ENCODE peak calls at places on chromosomes 11 and 22, in eight cellular contexts. One of them, this sample, is unnamed. For H3K4me1, the result is how much of the 10 kb centered on the place peaks cover.

GRCh38 chr22:37561209-37562048 is 1.1 kb downstream of the CDC42EP1 start:
- DNase-seq in fibroblast of lung: peak
- DNase-seq in A549: peak
- DNase-seq in heart right ventricle: peak
- DNase-seq in HepG2: peak
- DNase-seq in uterus: peak
- DNase-seq in vagina: no peak
- DNase-seq in cardiac muscle cell: peak
- DNase-seq in this sample: peak

GRCh38 chr11:117481885-117482284 is 154.2 kb downstream of the CEP164 start:
- DNase-seq in fibroblast of lung: no peak
- DNase-seq in A549: no peak
- DNase-seq in heart right ventricle: no peak
- DNase-seq in HepG2: no peak
- DNase-seq in uterus: no peak
- DNase-seq in vagina: no peak
- DNase-seq in cardiac muscle cell: no peak
- DNase-seq in this sample: no peak

GRCh38 chr22:32686354-32686753 is 115.2 kb upstream of the TIMP3 start:
- DNase-seq in fibroblast of lung: no peak
- DNase-seq in A549: no peak
- DNase-seq in heart right ventricle: no peak
- DNase-seq in HepG2: no peak
- DNase-seq in uterus: no peak
- DNase-seq in vagina: no peak
- DNase-seq in cardiac muscle cell: peak
- DNase-seq in this sample: no peak

GRCh38 chr11:88231894-88232482 is 56.7 kb upstream of the RAB38 start:
- DNase-seq in fibroblast of lung: peak
- DNase-seq in A549: peak
- DNase-seq in heart right ventricle: no peak
- DNase-seq in HepG2: peak
- DNase-seq in uterus: no peak
- DNase-seq in vagina: no peak
- DNase-seq in cardiac muscle cell: peak
- DNase-seq in this sample: peak

GRCh38 chr11:76166314-76166713 is 40.0 kb downstream of the WNT11 start:
- DNase-seq in fibroblast of lung: no peak
- DNase-seq in A549: no peak
- DNase-seq in heart right ventricle: no peak
- DNase-seq in HepG2: no peak
- DNase-seq in uterus: no peak
- DNase-seq in vagina: no peak
- DNase-seq in cardiac muscle cell: no peak
- DNase-seq in this sample: no peak

GRCh38 chr11:134731562-134731961 is 319.5 kb upstream of the B3GAT1 start:
- DNase-seq in fibroblast of lung: no peak
- DNase-seq in A549: no peak
- DNase-seq in heart right ventricle: no peak
- DNase-seq in HepG2: no peak
- DNase-seq in uterus: no peak
- DNase-seq in vagina: no peak
- DNase-seq in cardiac muscle cell: no peak
- DNase-seq in this sample: no peak

GRCh38 chr11:5690216-5690615 is 626 bp downstream of the TRIM22 start:
- DNase-seq in fibroblast of lung: peak
- DNase-seq in A549: no peak
- DNase-seq in heart right ventricle: no peak
- DNase-seq in HepG2: no peak
- DNase-seq in uterus: no peak
- DNase-seq in vagina: no peak
- DNase-seq in cardiac muscle cell: peak
- DNase-seq in this sample: no peak

GRCh38 chr11:67332081-67332691 is 21.2 kb downstream of the POLD4 start:
- DNase-seq in fibroblast of lung: no peak
- DNase-seq in A549: no peak
- DNase-seq in heart right ventricle: no peak
- DNase-seq in HepG2: no peak
- DNase-seq in uterus: no peak
- DNase-seq in vagina: no peak
- DNase-seq in cardiac muscle cell: no peak
- DNase-seq in this sample: no peak

GRCh38 chr22:47174096-47174495 is 411.6 kb downstream of the TBC1D22A start:
- DNase-seq in fibroblast of lung: no peak
- DNase-seq in A549: no peak
- DNase-seq in heart right ventricle: no peak
- DNase-seq in HepG2: no peak
- DNase-seq in uterus: peak
- DNase-seq in vagina: no peak
- DNase-seq in cardiac muscle cell: no peak
- DNase-seq in this sample: no peak

GRCh38 chr11:35193767-35194166 is 54.8 kb downstream of the CD44 start:
- DNase-seq in fibroblast of lung: no peak
- DNase-seq in A549: no peak
- DNase-seq in heart right ventricle: no peak
- DNase-seq in HepG2: no peak
- DNase-seq in uterus: no peak
- DNase-seq in vagina: no peak
- DNase-seq in cardiac muscle cell: no peak
- DNase-seq in this sample: peak
- H3K4me1 ChIP-seq in fibroblast of lung: under half
- H3K4me1 ChIP-seq in A549: under half
- H3K4me1 ChIP-seq in heart right ventricle: under half
- H3K4me1 ChIP-seq in HepG2: under half
- H3K4me1 ChIP-seq in uterus: under half
- H3K4me1 ChIP-seq in vagina: under half
- H3K4me1 ChIP-seq in cardiac muscle cell: half or more
- H3K4me1 ChIP-seq in this sample: half or more

DNA sequence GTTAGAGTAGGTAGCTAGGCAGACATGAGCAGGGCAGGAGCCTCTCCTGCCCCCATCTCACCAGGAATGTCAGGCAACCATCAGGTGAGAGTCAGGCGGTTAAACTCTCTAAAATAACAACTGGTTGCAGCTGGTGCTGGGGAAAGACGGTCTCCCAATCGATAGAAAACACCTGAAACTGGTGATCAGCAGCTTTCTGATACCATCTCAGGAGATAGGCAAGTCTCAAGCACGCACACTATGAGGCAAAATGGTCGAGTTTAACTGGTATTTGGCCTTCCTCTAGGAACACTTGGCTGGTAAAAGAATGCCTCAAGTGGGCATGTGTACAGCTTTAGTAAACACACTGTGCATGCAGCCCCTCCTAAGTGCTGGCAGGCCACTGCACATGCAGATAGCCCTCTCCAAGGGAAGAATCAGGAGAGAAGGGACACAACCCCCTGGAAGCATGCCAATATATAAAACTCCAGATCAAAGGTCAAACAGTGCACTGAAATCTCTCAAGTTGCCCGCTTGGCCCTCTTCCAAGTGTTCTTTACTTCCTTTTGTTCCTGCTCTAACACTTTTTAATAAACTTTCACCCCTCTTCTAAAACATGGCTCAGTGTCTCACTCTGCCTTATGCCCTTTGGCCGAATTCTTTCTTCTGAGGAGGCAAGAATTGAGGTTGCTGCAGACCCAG is 88.7 kb downstream of the USP35 start:
- DNase-seq in fibroblast of lung: peak
- DNase-seq in A549: no peak
- DNase-seq in heart right ventricle: no peak
- DNase-seq in HepG2: peak
- DNase-seq in uterus: no peak
- DNase-seq in vagina: no peak
- DNase-seq in cardiac muscle cell: no peak
- DNase-seq in this sample: no peak
- H3K4me1 ChIP-seq in fibroblast of lung: under half
- H3K4me1 ChIP-seq in A549: under half
- H3K4me1 ChIP-seq in heart right ventricle: under half
- H3K4me1 ChIP-seq in HepG2: under half
- H3K4me1 ChIP-seq in uterus: under half
- H3K4me1 ChIP-seq in vagina: under half
- H3K4me1 ChIP-seq in cardiac muscle cell: under half
- H3K4me1 ChIP-seq in this sample: under half

DNA sequence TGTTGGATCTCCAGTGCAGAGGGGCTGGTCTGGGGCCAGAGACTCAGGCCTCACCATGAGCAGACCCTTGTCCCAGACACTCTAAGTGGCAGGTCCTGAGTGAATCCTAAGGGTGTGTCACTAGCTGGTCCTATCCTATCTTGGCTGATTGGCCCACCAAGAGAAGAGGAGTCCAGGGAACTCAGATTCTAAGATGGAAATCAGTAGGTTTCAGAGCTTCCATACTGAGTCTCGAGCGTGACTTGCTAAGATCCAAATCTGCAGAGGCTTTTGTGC is 10.9 kb downstream of the POU2AF1 start:
- DNase-seq in fibroblast of lung: no peak
- DNase-seq in A549: no peak
- DNase-seq in heart right ventricle: no peak
- DNase-seq in HepG2: no peak
- DNase-seq in uterus: no peak
- DNase-seq in vagina: no peak
- DNase-seq in cardiac muscle cell: no peak
- DNase-seq in this sample: no peak
- H3K4me1 ChIP-seq in fibroblast of lung: under half
- H3K4me1 ChIP-seq in A549: under half
- H3K4me1 ChIP-seq in heart right ventricle: under half
- H3K4me1 ChIP-seq in HepG2: half or more
- H3K4me1 ChIP-seq in uterus: under half
- H3K4me1 ChIP-seq in vagina: under half
- H3K4me1 ChIP-seq in cardiac muscle cell: under half
- H3K4me1 ChIP-seq in this sample: under half

GRCh38 chr11:61754534-61755482 is 2.4 kb downstream of the MYRF start:
- DNase-seq in fibroblast of lung: peak
- DNase-seq in A549: no peak
- DNase-seq in heart right ventricle: no peak
- DNase-seq in HepG2: no peak
- DNase-seq in uterus: peak
- DNase-seq in vagina: no peak
- DNase-seq in cardiac muscle cell: peak
- DNase-seq in this sample: no peak
- H3K4me1 ChIP-seq in fibroblast of lung: under half
- H3K4me1 ChIP-seq in A549: half or more
- H3K4me1 ChIP-seq in heart right ventricle: under half
- H3K4me1 ChIP-seq in HepG2: half or more
- H3K4me1 ChIP-seq in uterus: under half
- H3K4me1 ChIP-seq in vagina: under half
- H3K4me1 ChIP-seq in cardiac muscle cell: under half
- H3K4me1 ChIP-seq in this sample: under half

GRCh38 chr11:61830318-61831105 is 2.4 kb downstream of the FADS2 start:
- DNase-seq in fibroblast of lung: no peak
- DNase-seq in A549: no peak
- DNase-seq in heart right ventricle: no peak
- DNase-seq in HepG2: no peak
- DNase-seq in uterus: peak
- DNase-seq in vagina: no peak
- DNase-seq in cardiac muscle cell: peak
- DNase-seq in this sample: no peak
- H3K4me1 ChIP-seq in fibroblast of lung: under half
- H3K4me1 ChIP-seq in A549: half or more
- H3K4me1 ChIP-seq in heart right ventricle: under half
- H3K4me1 ChIP-seq in HepG2: under half
- H3K4me1 ChIP-seq in uterus: under half
- H3K4me1 ChIP-seq in vagina: half or more
- H3K4me1 ChIP-seq in cardiac muscle cell: under half
- H3K4me1 ChIP-seq in this sample: under half

GRCh38 chr11:66072518-66072917 is 2.4 kb downstream of the PACS1 start:
- DNase-seq in fibroblast of lung: no peak
- DNase-seq in A549: no peak
- DNase-seq in heart right ventricle: no peak
- DNase-seq in HepG2: no peak
- DNase-seq in uterus: no peak
- DNase-seq in vagina: no peak
- DNase-seq in cardiac muscle cell: no peak
- DNase-seq in this sample: no peak

GRCh38 chr11:66070604-66071325 is 693 bp downstream of the PACS1 start:
- DNase-seq in fibroblast of lung: peak
- DNase-seq in A549: peak
- DNase-seq in heart right ventricle: peak
- DNase-seq in HepG2: no peak
- DNase-seq in uterus: peak
- DNase-seq in vagina: no peak
- DNase-seq in cardiac muscle cell: peak
- DNase-seq in this sample: no peak

GRCh38 chr11:66073669-66074068 is 3.6 kb downstream of the PACS1 start:
- DNase-seq in fibroblast of lung: no peak
- DNase-seq in A549: no peak
- DNase-seq in heart right ventricle: no peak
- DNase-seq in HepG2: no peak
- DNase-seq in uterus: no peak
- DNase-seq in vagina: no peak
- DNase-seq in cardiac muscle cell: no peak
- DNase-seq in this sample: no peak

GRCh38 chr11:66069715-66070603 is at the start of gene PACS1:
- DNase-seq in fibroblast of lung: peak
- DNase-seq in A549: peak
- DNase-seq in heart right ventricle: peak
- DNase-seq in HepG2: peak
- DNase-seq in uterus: peak
- DNase-seq in vagina: no peak
- DNase-seq in cardiac muscle cell: peak
- DNase-seq in this sample: peak

GRCh38 chr11:66071326-66071870 is 1.3 kb downstream of the PACS1 start:
- DNase-seq in fibroblast of lung: no peak
- DNase-seq in A549: no peak
- DNase-seq in heart right ventricle: peak
- DNase-seq in HepG2: no peak
- DNase-seq in uterus: no peak
- DNase-seq in vagina: no peak
- DNase-seq in cardiac muscle cell: no peak
- DNase-seq in this sample: peak
- H3K4me1 ChIP-seq in fibroblast of lung: under half
- H3K4me1 ChIP-seq in A549: under half
- H3K4me1 ChIP-seq in heart right ventricle: under half
- H3K4me1 ChIP-seq in HepG2: half or more
- H3K4me1 ChIP-seq in uterus: under half
- H3K4me1 ChIP-seq in vagina: under half
- H3K4me1 ChIP-seq in cardiac muscle cell: under half
- H3K4me1 ChIP-seq in this sample: half or more